ENCODE peak calls at places on chromosomes 5 and 9, in eight cellular contexts. One of them, this sample, is unnamed.

GRCh38 chr5:132812949-132813598 is at the start of gene SOWAHA:
- DNase-seq in CD4-positive, CD25-positive, alpha-beta regulatory T cell: no peak
- DNase-seq in AG08396: no peak
- DNase-seq in cerebellum: peak
- DNase-seq in esophagus squamous epithelium: no peak
- DNase-seq in neural progenitor cell: peak
- DNase-seq in activated T-cell treated with anti-CD3 and anti-CD28 coated beads, Interleukin-2, amount 50 U/mL, for 72 hours: peak
- DNase-seq in NCI-H1694: no peak
- DNase-seq in this sample: no peak

GRCh38 chr9:125989524-125990180 is 242.5 kb downstream of the PBX3 start:
- DNase-seq in cerebellum: no peak
- DNase-seq in CD4-positive, CD25-positive, alpha-beta regulatory T cell: no peak
- DNase-seq in NCI-H1694: no peak
- DNase-seq in neural progenitor cell: no peak
- DNase-seq in esophagus squamous epithelium: no peak
- DNase-seq in AG08396: no peak
- DNase-seq in activated T-cell treated with anti-CD3 and anti-CD28 coated beads, Interleukin-2, amount 50 U/mL, for 72 hours: no peak
- DNase-seq in this sample: no peak

GRCh38 chr5:98769256-98770157 is 4.0 kb upstream of the RGMB start:
- DNase-seq in neural progenitor cell: peak
- DNase-seq in esophagus squamous epithelium: no peak
- DNase-seq in NCI-H1694: peak
- DNase-seq in CD4-positive, CD25-positive, alpha-beta regulatory T cell: peak
- DNase-seq in activated T-cell treated with anti-CD3 and anti-CD28 coated beads, Interleukin-2, amount 50 U/mL, for 72 hours: peak
- DNase-seq in AG08396: peak
- DNase-seq in cerebellum: peak
- DNase-seq in this sample: no peak

GRCh38 chr5:24773241-24773640 is 128.5 kb upstream of the CDH10 start:
- DNase-seq in esophagus squamous epithelium: no peak
- DNase-seq in NCI-H1694: no peak
- DNase-seq in cerebellum: no peak
- DNase-seq in CD4-positive, CD25-positive, alpha-beta regulatory T cell: no peak
- DNase-seq in AG08396: no peak
- DNase-seq in neural progenitor cell: no peak
- DNase-seq in activated T-cell treated with anti-CD3 and anti-CD28 coated beads, Interleukin-2, amount 50 U/mL, for 72 hours: no peak
- DNase-seq in this sample: no peak

GRCh38 chr5:140205216-140205615 is 30.2 kb downstream of the CYSTM1 start:
- DNase-seq in NCI-H1694: no peak
- DNase-seq in AG08396: no peak
- DNase-seq in CD4-positive, CD25-positive, alpha-beta regulatory T cell: no peak
- DNase-seq in activated T-cell treated with anti-CD3 and anti-CD28 coated beads, Interleukin-2, amount 50 U/mL, for 72 hours: no peak
- DNase-seq in neural progenitor cell: no peak
- DNase-seq in esophagus squamous epithelium: no peak
- DNase-seq in cerebellum: no peak
- DNase-seq in this sample: no peak

GRCh38 chr5:94863951-94864350 is 245.5 kb downstream of the SLF1 start:
- DNase-seq in cerebellum: no peak
- DNase-seq in NCI-H1694: no peak
- DNase-seq in esophagus squamous epithelium: no peak
- DNase-seq in activated T-cell treated with anti-CD3 and anti-CD28 coated beads, Interleukin-2, amount 50 U/mL, for 72 hours: no peak
- DNase-seq in CD4-positive, CD25-positive, alpha-beta regulatory T cell: no peak
- DNase-seq in AG08396: no peak
- DNase-seq in neural progenitor cell: no peak
- DNase-seq in this sample: no peak

GRCh38 chr5:144453753-144454152 is 283.1 kb downstream of the KCTD16 start:
- DNase-seq in AG08396: no peak
- DNase-seq in activated T-cell treated with anti-CD3 and anti-CD28 coated beads, Interleukin-2, amount 50 U/mL, for 72 hours: no peak
- DNase-seq in neural progenitor cell: no peak
- DNase-seq in cerebellum: no peak
- DNase-seq in esophagus squamous epithelium: no peak
- DNase-seq in CD4-positive, CD25-positive, alpha-beta regulatory T cell: no peak
- DNase-seq in NCI-H1694: no peak
- DNase-seq in this sample: no peak

GRCh38 chr5:59923465-59923864 is 29.9 kb upstream of the PDE4D start:
- DNase-seq in neural progenitor cell: peak
- DNase-seq in activated T-cell treated with anti-CD3 and anti-CD28 coated beads, Interleukin-2, amount 50 U/mL, for 72 hours: no peak
- DNase-seq in cerebellum: no peak
- DNase-seq in esophagus squamous epithelium: no peak
- DNase-seq in AG08396: no peak
- DNase-seq in NCI-H1694: no peak
- DNase-seq in CD4-positive, CD25-positive, alpha-beta regulatory T cell: no peak
- DNase-seq in this sample: no peak

GRCh38 chr5:19771174-19771835 is 216.7 kb downstream of the CDH18 start:
- DNase-seq in AG08396: no peak
- DNase-seq in neural progenitor cell: no peak
- DNase-seq in cerebellum: no peak
- DNase-seq in NCI-H1694: no peak
- DNase-seq in CD4-positive, CD25-positive, alpha-beta regulatory T cell: no peak
- DNase-seq in activated T-cell treated with anti-CD3 and anti-CD28 coated beads, Interleukin-2, amount 50 U/mL, for 72 hours: no peak
- DNase-seq in esophagus squamous epithelium: no peak
- DNase-seq in this sample: no peak

GRCh38 chr9:84827248-84827786 is 157.8 kb downstream of the NTRK2 start:
- DNase-seq in CD4-positive, CD25-positive, alpha-beta regulatory T cell: no peak
- DNase-seq in neural progenitor cell: no peak
- DNase-seq in esophagus squamous epithelium: no peak
- DNase-seq in NCI-H1694: no peak
- DNase-seq in cerebellum: no peak
- DNase-seq in AG08396: no peak
- DNase-seq in activated T-cell treated with anti-CD3 and anti-CD28 coated beads, Interleukin-2, amount 50 U/mL, for 72 hours: no peak
- DNase-seq in this sample: no peak

GRCh38 chr9:137482094-137482781 is 23.1 kb upstream of the NSMF start:
- DNase-seq in CD4-positive, CD25-positive, alpha-beta regulatory T cell: no peak
- DNase-seq in NCI-H1694: no peak
- DNase-seq in AG08396: peak
- DNase-seq in esophagus squamous epithelium: no peak
- DNase-seq in neural progenitor cell: no peak
- DNase-seq in activated T-cell treated with anti-CD3 and anti-CD28 coated beads, Interleukin-2, amount 50 U/mL, for 72 hours: no peak
- DNase-seq in cerebellum: no peak
- DNase-seq in this sample: no peak

GRCh38 chr5:107415762-107416161 is 255.0 kb downstream of the EFNA5 start:
- DNase-seq in neural progenitor cell: no peak
- DNase-seq in esophagus squamous epithelium: no peak
- DNase-seq in CD4-positive, CD25-positive, alpha-beta regulatory T cell: no peak
- DNase-seq in NCI-H1694: no peak
- DNase-seq in activated T-cell treated with anti-CD3 and anti-CD28 coated beads, Interleukin-2, amount 50 U/mL, for 72 hours: no peak
- DNase-seq in cerebellum: no peak
- DNase-seq in AG08396: no peak
- DNase-seq in this sample: no peak

GRCh38 chr9:125461501-125462190 is 200.0 kb downstream of the GAPVD1 start:
- DNase-seq in AG08396: no peak
- DNase-seq in neural progenitor cell: no peak
- DNase-seq in cerebellum: no peak
- DNase-seq in activated T-cell treated with anti-CD3 and anti-CD28 coated beads, Interleukin-2, amount 50 U/mL, for 72 hours: no peak
- DNase-seq in CD4-positive, CD25-positive, alpha-beta regulatory T cell: no peak
- DNase-seq in NCI-H1694: no peak
- DNase-seq in esophagus squamous epithelium: no peak
- DNase-seq in this sample: no peak

GRCh38 chr5:9632495-9632894 is 2.3 kb upstream of the TAS2R1 start:
- DNase-seq in CD4-positive, CD25-positive, alpha-beta regulatory T cell: no peak
- DNase-seq in cerebellum: no peak
- DNase-seq in AG08396: no peak
- DNase-seq in activated T-cell treated with anti-CD3 and anti-CD28 coated beads, Interleukin-2, amount 50 U/mL, for 72 hours: no peak
- DNase-seq in NCI-H1694: no peak
- DNase-seq in neural progenitor cell: no peak
- DNase-seq in esophagus squamous epithelium: no peak
- DNase-seq in this sample: no peak

GRCh38 chr5:107304671-107305070 is 366.1 kb downstream of the EFNA5 start:
- DNase-seq in NCI-H1694: no peak
- DNase-seq in CD4-positive, CD25-positive, alpha-beta regulatory T cell: no peak
- DNase-seq in esophagus squamous epithelium: no peak
- DNase-seq in activated T-cell treated with anti-CD3 and anti-CD28 coated beads, Interleukin-2, amount 50 U/mL, for 72 hours: no peak
- DNase-seq in AG08396: no peak
- DNase-seq in neural progenitor cell: no peak
- DNase-seq in cerebellum: no peak
- DNase-seq in this sample: no peak

GRCh38 chr9:37066139-37066725 is 32.2 kb upstream of the PAX5 start:
- DNase-seq in esophagus squamous epithelium: no peak
- DNase-seq in activated T-cell treated with anti-CD3 and anti-CD28 coated beads, Interleukin-2, amount 50 U/mL, for 72 hours: no peak
- DNase-seq in neural progenitor cell: no peak
- DNase-seq in NCI-H1694: no peak
- DNase-seq in AG08396: no peak
- DNase-seq in CD4-positive, CD25-positive, alpha-beta regulatory T cell: no peak
- DNase-seq in cerebellum: no peak
- DNase-seq in this sample: no peak

GRCh38 chr5:78509145-78509865 is 139.3 kb downstream of the LHFPL2 start:
- DNase-seq in activated T-cell treated with anti-CD3 and anti-CD28 coated beads, Interleukin-2, amount 50 U/mL, for 72 hours: no peak
- DNase-seq in neural progenitor cell: no peak
- DNase-seq in AG08396: no peak
- DNase-seq in cerebellum: no peak
- DNase-seq in CD4-positive, CD25-positive, alpha-beta regulatory T cell: no peak
- DNase-seq in NCI-H1694: no peak
- DNase-seq in esophagus squamous epithelium: no peak
- DNase-seq in this sample: no peak

GRCh38 chr9:109118802-109119438 is 827 bp downstream of the TMEM245 start:
- DNase-seq in esophagus squamous epithelium: no peak
- DNase-seq in activated T-cell treated with anti-CD3 and anti-CD28 coated beads, Interleukin-2, amount 50 U/mL, for 72 hours: peak
- DNase-seq in NCI-H1694: no peak
- DNase-seq in neural progenitor cell: peak
- DNase-seq in CD4-positive, CD25-positive, alpha-beta regulatory T cell: no peak
- DNase-seq in cerebellum: no peak
- DNase-seq in AG08396: peak
- DNase-seq in this sample: no peak

GRCh38 chr9:93001036-93001435 is 53.7 kb downstream of the FGD3 start:
- DNase-seq in CD4-positive, CD25-positive, alpha-beta regulatory T cell: peak
- DNase-seq in cerebellum: no peak
- DNase-seq in neural progenitor cell: no peak
- DNase-seq in activated T-cell treated with anti-CD3 and anti-CD28 coated beads, Interleukin-2, amount 50 U/mL, for 72 hours: no peak
- DNase-seq in NCI-H1694: no peak
- DNase-seq in esophagus squamous epithelium: no peak
- DNase-seq in AG08396: no peak
- DNase-seq in this sample: no peak

GRCh38 chr9:17004500-17004899 is 130.3 kb upstream of the CNTLN start:
- DNase-seq in NCI-H1694: no peak
- DNase-seq in CD4-positive, CD25-positive, alpha-beta regulatory T cell: no peak
- DNase-seq in AG08396: peak
- DNase-seq in cerebellum: no peak
- DNase-seq in activated T-cell treated with anti-CD3 and anti-CD28 coated beads, Interleukin-2, amount 50 U/mL, for 72 hours: no peak
- DNase-seq in esophagus squamous epithelium: no peak
- DNase-seq in neural progenitor cell: no peak
- DNase-seq in this sample: no peak

GRCh38 chr5:143634689-143635088 is 177.3 kb upstream of the HMHB1 start:
- DNase-seq in activated T-cell treated with anti-CD3 and anti-CD28 coated beads, Interleukin-2, amount 50 U/mL, for 72 hours: no peak
- DNase-seq in CD4-positive, CD25-positive, alpha-beta regulatory T cell: no peak
- DNase-seq in neural progenitor cell: no peak
- DNase-seq in cerebellum: no peak
- DNase-seq in AG08396: no peak
- DNase-seq in NCI-H1694: no peak
- DNase-seq in esophagus squamous epithelium: no peak
- DNase-seq in this sample: no peak

GRCh38 chr9:37456808-37457207 is 8.4 kb downstream of the ZBTB5 start:
- DNase-seq in cerebellum: no peak
- DNase-seq in esophagus squamous epithelium: no peak
- DNase-seq in NCI-H1694: no peak
- DNase-seq in CD4-positive, CD25-positive, alpha-beta regulatory T cell: no peak
- DNase-seq in AG08396: no peak
- DNase-seq in activated T-cell treated with anti-CD3 and anti-CD28 coated beads, Interleukin-2, amount 50 U/mL, for 72 hours: no peak
- DNase-seq in neural progenitor cell: no peak
- DNase-seq in this sample: no peak

This sample was measured in cerebellar nuclear complex.